ENCODE peak calls at places on chromosomes 7 and 10, in six cellular contexts. One of them, this sample, is unnamed.

GRCh38 chr10:26367771-26368170 is 70.4 kb upstream of the APBB1IP start:
- DNase-seq in trophoblast cell: peak; percentile 96
- DNase-seq in neuronal stem cell: peak; percentile 64
- DNase-seq in H1: peak; percentile 84
- DNase-seq in IMR-90: no peak
- DNase-seq in mesendoderm: peak; percentile 77
- DNase-seq in this sample: peak; percentile 2

GRCh38 chr7:98387136-98387535 is 13.8 kb downstream of the BAIAP2L1 start:
- DNase-seq in H1: no peak
- DNase-seq in mesendoderm: no peak
- DNase-seq in IMR-90: no peak
- DNase-seq in neuronal stem cell: no peak
- DNase-seq in trophoblast cell: no peak
- DNase-seq in this sample: no peak

GRCh38 chr10:83896219-83896618 is 243.1 kb upstream of the GHITM start:
- DNase-seq in IMR-90: no peak
- DNase-seq in neuronal stem cell: no peak
- DNase-seq in H1: no peak
- DNase-seq in mesendoderm: no peak
- DNase-seq in trophoblast cell: no peak
- DNase-seq in this sample: no peak

GRCh38 chr10:1368772-1369171 is 312.6 kb downstream of the WDR37 start:
- DNase-seq in mesendoderm: peak; percentile 78
- DNase-seq in IMR-90: no peak
- DNase-seq in H1: peak; percentile 74
- DNase-seq in trophoblast cell: peak; percentile 7
- DNase-seq in neuronal stem cell: peak; percentile 41
- DNase-seq in this sample: peak; percentile 17

GRCh38 chr7:64951250-64951848 is 39.5 kb downstream of the ZNF117 start:
- DNase-seq in trophoblast cell: peak; percentile 80
- DNase-seq in mesendoderm: peak; percentile 39
- DNase-seq in H1: no peak
- DNase-seq in neuronal stem cell: peak; percentile 2
- DNase-seq in IMR-90: peak; percentile 54
- DNase-seq in this sample: peak; percentile 50

GRCh38 chr10:111856631-111857030 is 326.9 kb downstream of the GPAM start:
- DNase-seq in mesendoderm: peak; percentile 13
- DNase-seq in H1: no peak
- DNase-seq in IMR-90: no peak
- DNase-seq in trophoblast cell: peak; percentile 10
- DNase-seq in neuronal stem cell: no peak
- DNase-seq in this sample: no peak

GRCh38 chr10:75107756-75108683 is 3.4 kb upstream of the SAMD8 start:
- DNase-seq in neuronal stem cell: no peak
- DNase-seq in trophoblast cell: no peak
- DNase-seq in H1: peak; percentile 7
- DNase-seq in IMR-90: no peak
- DNase-seq in mesendoderm: no peak
- DNase-seq in this sample: no peak

GRCh38 chr7:45359781-45360180 is 202.2 kb downstream of the RAMP3 start:
- DNase-seq in neuronal stem cell: no peak
- DNase-seq in IMR-90: no peak
- DNase-seq in mesendoderm: no peak
- DNase-seq in H1: no peak
- DNase-seq in trophoblast cell: no peak
- DNase-seq in this sample: no peak

GRCh38 chr7:106382929-106383328 is 98.1 kb upstream of the NAMPT start:
- DNase-seq in trophoblast cell: no peak
- DNase-seq in H1: no peak
- DNase-seq in IMR-90: no peak
- DNase-seq in mesendoderm: no peak
- DNase-seq in neuronal stem cell: no peak
- DNase-seq in this sample: no peak

GRCh38 chr7:85512802-85513201 is 325.9 kb upstream of the SEMA3D start:
- DNase-seq in H1: no peak
- DNase-seq in trophoblast cell: no peak
- DNase-seq in IMR-90: no peak
- DNase-seq in mesendoderm: no peak
- DNase-seq in neuronal stem cell: no peak
- DNase-seq in this sample: no peak

GRCh38 chr7:19944363-19945120 is 171.1 kb upstream of the TMEM196 start:
- DNase-seq in neuronal stem cell: no peak
- DNase-seq in H1: no peak
- DNase-seq in mesendoderm: no peak
- DNase-seq in trophoblast cell: peak; percentile 19
- DNase-seq in IMR-90: no peak
- DNase-seq in this sample: no peak

GRCh38 chr7:44587843-44588711 is 6.0 kb upstream of the TMED4 start:
- DNase-seq in H1: no peak
- DNase-seq in mesendoderm: no peak
- DNase-seq in IMR-90: peak; percentile 66
- DNase-seq in trophoblast cell: peak; percentile 81
- DNase-seq in neuronal stem cell: no peak
- DNase-seq in this sample: peak; percentile 71

GRCh38 chr7:12564996-12565764 is 5.3 kb upstream of the SCIN start:
- DNase-seq in trophoblast cell: no peak
- DNase-seq in neuronal stem cell: no peak
- DNase-seq in H1: no peak
- DNase-seq in IMR-90: no peak
- DNase-seq in mesendoderm: no peak
- DNase-seq in this sample: no peak

GRCh38 chr10:67936416-67936815 is 52.0 kb downstream of the SIRT1 start:
- DNase-seq in IMR-90: peak; percentile 62
- DNase-seq in mesendoderm: no peak
- DNase-seq in neuronal stem cell: no peak
- DNase-seq in trophoblast cell: peak; percentile 18
- DNase-seq in H1: no peak
- DNase-seq in this sample: no peak

GRCh38 chr10:112471878-112472487 is 25.0 kb downstream of the VTI1A start:
- DNase-seq in IMR-90: peak; percentile 68
- DNase-seq in H1: peak; percentile 55
- DNase-seq in mesendoderm: peak; percentile 59
- DNase-seq in trophoblast cell: peak; percentile 65
- DNase-seq in neuronal stem cell: peak; percentile 20
- DNase-seq in this sample: peak; percentile 63

GRCh38 chr10:49661291-49661856 is 18.1 kb upstream of the C10orf53 start:
- DNase-seq in trophoblast cell: no peak
- DNase-seq in neuronal stem cell: no peak
- DNase-seq in IMR-90: no peak
- DNase-seq in mesendoderm: no peak
- DNase-seq in H1: no peak
- DNase-seq in this sample: no peak

GRCh38 chr7:101816499-101817030 is 861 bp upstream of the CUX1 start:
- DNase-seq in neuronal stem cell: no peak
- DNase-seq in IMR-90: peak; percentile 37
- DNase-seq in trophoblast cell: peak; percentile 57
- DNase-seq in H1: no peak
- DNase-seq in mesendoderm: peak; percentile 50
- DNase-seq in this sample: peak; percentile 50

GRCh38 chr7:83362786-83363185 is 200.1 kb upstream of the PCLO start:
- DNase-seq in neuronal stem cell: no peak
- DNase-seq in H1: no peak
- DNase-seq in mesendoderm: no peak
- DNase-seq in IMR-90: no peak
- DNase-seq in trophoblast cell: peak; percentile 71
- DNase-seq in this sample: no peak

GRCh38 chr7:41039386-41040315 is 663.2 kb downstream of the INHBA start:
- DNase-seq in H1: peak; percentile 22
- DNase-seq in mesendoderm: no peak
- DNase-seq in trophoblast cell: no peak
- DNase-seq in neuronal stem cell: no peak
- DNase-seq in IMR-90: peak; percentile 66
- DNase-seq in this sample: peak; percentile 27

GRCh38 chr10:58514102-58514472 is 1.4 kb downstream of the BICC1 start:
- DNase-seq in mesendoderm: no peak
- DNase-seq in H1: no peak
- DNase-seq in trophoblast cell: no peak
- DNase-seq in neuronal stem cell: no peak
- DNase-seq in IMR-90: no peak
- DNase-seq in this sample: no peak

GRCh38 chr10:58513189-58514101 is 773 bp downstream of the BICC1 start:
- DNase-seq in mesendoderm: peak; percentile 50
- DNase-seq in IMR-90: peak; percentile 84
- DNase-seq in neuronal stem cell: peak; percentile 41
- DNase-seq in trophoblast cell: peak; percentile 22
- DNase-seq in H1: peak; percentile 68
- DNase-seq in this sample: peak; percentile 62

GRCh38 chr10:58515296-58515956 is 2.8 kb downstream of the BICC1 start:
- DNase-seq in IMR-90: no peak
- DNase-seq in neuronal stem cell: no peak
- DNase-seq in H1: no peak
- DNase-seq in trophoblast cell: no peak
- DNase-seq in mesendoderm: no peak
- DNase-seq in this sample: no peak

GRCh38 chr10:58512470-58513188 is at the start of gene BICC1:
- DNase-seq in mesendoderm: peak; percentile 38
- DNase-seq in neuronal stem cell: peak; percentile 48
- DNase-seq in IMR-90: peak; percentile 38
- DNase-seq in trophoblast cell: peak; percentile 26
- DNase-seq in H1: no peak
- DNase-seq in this sample: peak; percentile 45

DNA sequence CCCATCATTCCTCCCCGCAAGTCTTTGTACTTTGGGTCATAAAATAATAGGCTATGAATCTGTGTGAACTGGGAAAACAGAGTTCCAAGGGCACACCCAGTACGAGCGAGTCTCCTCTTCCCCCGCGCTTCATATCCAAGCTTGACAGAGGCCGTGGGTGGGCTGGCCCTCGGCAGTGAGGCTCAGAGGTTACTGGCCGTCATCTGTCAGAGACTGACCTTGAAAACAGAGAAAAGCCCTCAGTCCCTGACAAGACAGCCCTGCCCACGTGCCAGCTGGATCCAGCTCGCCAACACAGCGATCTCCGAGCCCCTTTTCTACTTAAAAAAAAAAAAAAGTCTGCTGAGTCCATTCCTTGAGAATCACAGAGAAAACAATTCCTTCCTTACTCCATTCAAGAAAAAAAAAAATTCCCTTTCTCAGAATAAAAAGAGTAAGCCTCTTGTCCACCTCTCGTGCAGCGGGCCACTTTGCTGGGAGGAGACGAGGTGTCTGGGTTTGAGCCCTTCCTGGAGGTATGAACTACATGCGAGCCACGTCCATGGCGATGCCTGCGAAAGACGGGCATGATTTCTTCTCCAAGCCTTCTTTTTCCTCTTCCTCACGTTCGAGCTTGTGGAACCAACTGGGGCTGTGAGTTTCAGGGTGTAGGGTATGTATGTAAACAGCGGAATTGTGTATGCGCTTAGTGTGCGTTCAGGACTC is 755 bp upstream of the BICC1 start:
- DNase-seq in H1: peak; percentile 49
- DNase-seq in neuronal stem cell: no peak
- DNase-seq in trophoblast cell: peak; percentile 4
- DNase-seq in mesendoderm: peak; percentile 5
- DNase-seq in IMR-90: peak; percentile 43
- DNase-seq in this sample: no peak
- H3K4me3 ChIP-seq in H1: peak overlapping the region; percentile 87
- H3K4me3 ChIP-seq in neuronal stem cell: peak overlapping the region; percentile 59
- H3K4me3 ChIP-seq in trophoblast cell: no peak overlapping the region
- H3K4me3 ChIP-seq in mesendoderm: no peak overlapping the region
- H3K4me3 ChIP-seq in IMR-90: peak overlapping the region; percentile 72
- H3K4me3 ChIP-seq in this sample: no peak overlapping the region

GRCh38 chr10:102046095-102046494 is 9.9 kb downstream of the ARMH3 start:
- DNase-seq in mesendoderm: no peak
- DNase-seq in trophoblast cell: no peak
- DNase-seq in H1: no peak
- DNase-seq in IMR-90: no peak
- DNase-seq in neuronal stem cell: no peak
- DNase-seq in this sample: no peak
- H3K4ac ChIP-seq in mesendoderm: no peak overlapping the region
- H3K4ac ChIP-seq in trophoblast cell: no peak overlapping the region
- H3K4ac ChIP-seq in H1: no peak overlapping the region
- H3K4ac ChIP-seq in IMR-90: no peak overlapping the region
- H3K4ac ChIP-seq in neuronal stem cell: no peak overlapping the region
- H3K4ac ChIP-seq in this sample: no peak overlapping the region

GRCh38 chr10:108388716-108389115 is 1224.2 kb upstream of the SORCS1 start:
- DNase-seq in trophoblast cell: no peak
- DNase-seq in mesendoderm: no peak
- DNase-seq in H1: no peak
- DNase-seq in IMR-90: no peak
- DNase-seq in neuronal stem cell: no peak
- DNase-seq in this sample: no peak

GRCh38 chr10:108384378-108384777 is 1219.9 kb upstream of the SORCS1 start:
- DNase-seq in H1: no peak
- DNase-seq in IMR-90: no peak
- DNase-seq in trophoblast cell: no peak
- DNase-seq in mesendoderm: no peak
- DNase-seq in neuronal stem cell: no peak
- DNase-seq in this sample: no peak

DNA sequence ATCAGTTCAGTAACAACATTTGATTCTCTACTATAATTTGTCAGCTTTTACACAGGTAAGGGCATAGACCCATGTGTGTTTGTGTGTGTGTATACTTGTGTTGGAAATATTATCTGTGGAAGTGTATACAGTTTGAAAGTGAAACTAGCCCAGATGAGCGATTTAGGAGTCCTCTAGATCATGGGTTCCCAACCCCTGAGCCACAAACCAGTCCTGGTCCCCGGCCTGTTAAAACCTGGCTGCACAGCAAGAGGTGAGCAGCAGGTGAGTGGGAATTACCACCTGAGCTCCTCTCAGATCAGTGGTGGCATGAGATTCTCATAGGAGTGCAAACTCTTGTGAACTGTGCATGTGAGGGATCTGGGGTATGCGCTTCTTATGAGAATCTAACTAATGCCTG is 1221.5 kb upstream of the SORCS1 start:
- DNase-seq in H1: no peak
- DNase-seq in trophoblast cell: no peak
- DNase-seq in mesendoderm: no peak
- DNase-seq in neuronal stem cell: no peak
- DNase-seq in IMR-90: no peak
- DNase-seq in this sample: no peak
- H3K4me3 ChIP-seq in H1: no peak overlapping the region
- H3K4me3 ChIP-seq in trophoblast cell: no peak overlapping the region
- H3K4me3 ChIP-seq in mesendoderm: no peak overlapping the region
- H3K4me3 ChIP-seq in neuronal stem cell: no peak overlapping the region
- H3K4me3 ChIP-seq in IMR-90: no peak overlapping the region
- H3K4me3 ChIP-seq in this sample: no peak overlapping the region

GRCh38 chr7:36469236-36469635 is 79.6 kb downstream of the ANLN start:
- DNase-seq in neuronal stem cell: no peak
- DNase-seq in mesendoderm: no peak
- DNase-seq in trophoblast cell: peak; percentile 70
- DNase-seq in IMR-90: no peak
- DNase-seq in H1: no peak
- DNase-seq in this sample: no peak

GRCh38 chr7:36475011-36475342 is 85.3 kb downstream of the ANLN start:
- DNase-seq in H1: no peak
- DNase-seq in mesendoderm: no peak
- DNase-seq in trophoblast cell: no peak
- DNase-seq in IMR-90: no peak
- DNase-seq in neuronal stem cell: no peak
- DNase-seq in this sample: no peak

GRCh38 chr7:36474283-36475010 is 84.8 kb downstream of the ANLN start:
- DNase-seq in trophoblast cell: no peak
- DNase-seq in H1: no peak
- DNase-seq in IMR-90: peak; percentile 41
- DNase-seq in neuronal stem cell: no peak
- DNase-seq in mesendoderm: no peak
- DNase-seq in this sample: no peak

GRCh38 chr7:36473454-36474282 is 84.0 kb downstream of the ANLN start:
- DNase-seq in IMR-90: no peak
- DNase-seq in mesendoderm: peak; percentile 57
- DNase-seq in H1: peak; percentile 89
- DNase-seq in trophoblast cell: peak; percentile 75
- DNase-seq in neuronal stem cell: peak; percentile 30
- DNase-seq in this sample: no peak

GRCh38 chr7:36472141-36472729 is 82.6 kb downstream of the ANLN start:
- DNase-seq in H1: no peak
- DNase-seq in mesendoderm: no peak
- DNase-seq in trophoblast cell: no peak
- DNase-seq in IMR-90: no peak
- DNase-seq in neuronal stem cell: no peak
- DNase-seq in this sample: no peak
- H3K4ac ChIP-seq in H1: no peak overlapping the region
- H3K4ac ChIP-seq in mesendoderm: no peak overlapping the region
- H3K4ac ChIP-seq in trophoblast cell: no peak overlapping the region
- H3K4ac ChIP-seq in IMR-90: no peak overlapping the region
- H3K4ac ChIP-seq in neuronal stem cell: no peak overlapping the region
- H3K4ac ChIP-seq in this sample: no peak overlapping the region